ENCODE peak calls at places on chromosomes 12 and 14, in six cellular contexts. D is heart right ventricle, N is tibial artery, X is PC-9, P is breast epithelium, G is pancreas. I is an unnamed sample.

GRCh38 chr14:28754209-28754985 is 12.2 kb upstream of the FOXG1 start:
- DNase-seq in G (no peak), D (no peak), P (no peak), N (no peak), X (peak; percentile 20), I (no peak)

GRCh38 chr12:47799357-47799955 is 20.2 kb downstream of the HDAC7 start:
- DNase-seq in X (no peak), P (no peak), N (peak; percentile 91), D (peak; percentile 74), G (no peak), I (peak; percentile 88)

GRCh38 chr12:46557539-46558373 is 185.2 kb upstream of the SLC38A2 start:
- DNase-seq in G (no peak), D (no peak), N (no peak), X (no peak), P (no peak), I (no peak)

GRCh38 chr12:55780695-55781094 is 36.8 kb downstream of the SARNP start:
- DNase-seq in X (no peak), N (no peak), G (no peak), D (no peak), P (no peak), I (no peak)

GRCh38 chr14:96091941-96092411 is 52.8 kb downstream of the C14orf132 start:
- DNase-seq in G (no peak), N (peak; percentile 59), P (no peak), X (no peak), D (no peak), I (peak; percentile 80)

GRCh38 chr14:89870335-89870734 is 84.2 kb downstream of the EFCAB11 start:
- DNase-seq in N (no peak), X (no peak), P (no peak), D (no peak), G (no peak), I (no peak)

GRCh38 chr12:22334696-22335290 is at the start of gene ST8SIA1:
- DNase-seq in P (no peak), G (no peak), N (peak; percentile 71), X (peak; percentile 6), D (peak; percentile 50), I (peak; percentile 53)

GRCh38 chr14:44053422-44053821 is 453.7 kb downstream of the FSCB start:
- DNase-seq in X (no peak), D (no peak), N (no peak), G (no peak), P (no peak), I (no peak)

GRCh38 chr12:131971226-131971625 is 21.5 kb downstream of the EP400 start:
- DNase-seq in X (no peak), P (no peak), D (no peak), N (no peak), G (no peak), I (no peak)

GRCh38 chr12:68477906-68478305 is 132.8 kb upstream of the RAP1B start:
- DNase-seq in G (no peak), P (no peak), D (no peak), N (peak; percentile 74), X (no peak), I (no peak)

GRCh38 chr12:102740157-102741032 is 176.6 kb downstream of the PAH start:
- DNase-seq in P (no peak), X (no peak), G (no peak), D (no peak), N (no peak), I (no peak)

GRCh38 chr14:50031534-50032313 is 84.6 kb downstream of the VCPKMT start:
- DNase-seq in X (no peak), D (no peak), P (no peak), G (no peak), N (no peak), I (no peak)

GRCh38 chr14:32802295-32802694 is 136.4 kb upstream of the NPAS3 start:
- DNase-seq in X (no peak), D (no peak), P (no peak), N (no peak), G (no peak), I (no peak)

GRCh38 chr14:104063998-104064397 is 21.5 kb upstream of the ASPG start:
- DNase-seq in D (no peak), N (no peak), P (no peak), G (no peak), X (no peak), I (no peak)

GRCh38 chr12:128339121-128339520 is 72.2 kb downstream of the TMEM132C start:
- DNase-seq in N (no peak), G (no peak), X (no peak), P (no peak), D (no peak), I (no peak)

GRCh38 chr12:131912526-131913274 is 16.4 kb upstream of the PUS1 start:
- DNase-seq in X (peak; percentile 74), G (peak; percentile 74), D (peak; percentile 91), N (peak; percentile 96), P (peak; percentile 72), I (peak; percentile 96)

GRCh38 chr14:91636604-91637003 is 95.3 kb downstream of the CATSPERB start:
- DNase-seq in D (no peak), N (no peak), P (no peak), X (no peak), G (no peak), I (no peak)

GRCh38 chr14:61560323-61560722 is 135.0 kb upstream of the HIF1A start:
- DNase-seq in G (no peak), D (no peak), X (no peak), N (no peak), P (no peak), I (no peak)

GRCh38 chr12:84315926-84316325 is 596.7 kb downstream of the SLC6A15 start:
- DNase-seq in X (no peak), D (no peak), N (no peak), G (no peak), P (no peak), I (no peak)

GRCh38 chr12:128387811-128388422 is 120.9 kb downstream of the TMEM132C start:
- DNase-seq in X (peak; percentile 24), P (no peak), N (no peak), D (peak; percentile 33), G (peak; percentile 35), I (no peak)

GRCh38 chr14:63701614-63702291 is 26.1 kb downstream of the SGPP1 start:
- DNase-seq in X (no peak), D (no peak), N (no peak), P (no peak), G (no peak), I (no peak)

GRCh38 chr14:22471545-22472121 is 117.4 kb downstream of the DAD1 start:
- DNase-seq in P (no peak), X (no peak), N (no peak), G (peak; percentile 34), D (peak; percentile 54), I (no peak)

GRCh38 chr14:50808053-50808452 is 22.9 kb downstream of the NIN start:
- DNase-seq in D (no peak), P (no peak), G (no peak), N (no peak), X (no peak), I (no peak)

GRCh38 chr12:5073838-5074237 is 30.2 kb downstream of the KCNA5 start:
- DNase-seq in D (no peak), G (no peak), X (no peak), N (no peak), P (no peak), I (no peak)

GRCh38 chr14:73780391-73780790 is 66.2 kb upstream of the PNMA1 start:
- DNase-seq in D (no peak), N (no peak), P (no peak), X (no peak), G (no peak), I (no peak)

GRCh38 chr12:14843425-14843887 is at the start of gene ART4:
- DNase-seq in P (no peak), D (peak; percentile 63), G (peak; percentile 32), N (no peak), X (no peak), I (no peak)

GRCh38 chr12:129564768-129565167 is 339.1 kb downstream of the TMEM132D start:
- DNase-seq in G (no peak), P (no peak), N (no peak), X (no peak), D (no peak), I (no peak)
- H3K4me1 ChIP-seq in G (no peaks in the 10 kb centered on the region), P (no peaks in the 10 kb centered on the region), N (no peaks in the 10 kb centered on the region), X (no peaks in the 10 kb centered on the region), D (no peaks in the 10 kb centered on the region), I (no peaks in the 10 kb centered on the region)

GRCh38 chr12:11765817-11766794 is 116.6 kb downstream of the ETV6 start:
- DNase-seq in N (no peak), P (peak; percentile 64), G (no peak), D (no peak), X (no peak), I (no peak)
- H3K27ac ChIP-seq in N (peak overlapping the region; percentile 84), P (peak overlapping the region; percentile 88), G (peak overlapping the region; percentile 38), D (peak overlapping the region; percentile 94), X (no peak overlapping the region), I (peak overlapping the region; percentile 99)

GRCh38 chr12:120453060-120453761 is 7.0 kb downstream of the GATC start:
- DNase-seq in P (no peak), X (no peak), N (no peak), D (no peak), G (no peak), I (no peak)
- H3K4me1 ChIP-seq in P (no peaks in the 10 kb centered on the region), X (no peaks in the 10 kb centered on the region), N (no peaks in the 10 kb centered on the region), D (no peaks in the 10 kb centered on the region), G (peaks cover 11% of the 10 kb centered on the region), I (no peaks in the 10 kb centered on the region)

GRCh38 chr14:76761198-76761848 is at the start of gene VASH1:
- DNase-seq in D (peak; percentile 85), P (peak; percentile 17), X (peak; percentile 87), G (peak; percentile 48), N (peak; percentile 82), I (peak; percentile 83)
- H3K27ac ChIP-seq in D (peak within 1 kb of the TSS; percentile 95), P (peak within 1 kb of the TSS; percentile 83), X (no peak within 1 kb of the TSS), G (peak within 1 kb of the TSS; percentile 26), N (peak within 1 kb of the TSS; percentile 82), I (peak within 1 kb of the TSS; percentile 38)

GRCh38 chr14:58751788-58752187 is 114.0 kb downstream of the DACT1 start:
- DNase-seq in P (no peak), G (no peak), D (no peak), X (no peak), N (no peak), I (no peak)
- H3K4me1 ChIP-seq in P (peaks cover 10% of the 10 kb centered on the region), G (peaks cover 12% of the 10 kb centered on the region), D (no peaks in the 10 kb centered on the region), X (peaks cover 12% of the 10 kb centered on the region), N (no peaks in the 10 kb centered on the region), I (no peaks in the 10 kb centered on the region)

GRCh38 chr12:1593232-1594044 is 943 bp downstream of the FBXL14 start:
- DNase-seq in D (peak; percentile 45), N (peak; percentile 76), G (peak; percentile 73), X (peak; percentile 65), P (no peak), I (peak; percentile 83)
- H3K27ac ChIP-seq in D (peak overlapping the region; percentile 81), N (peak overlapping the region; percentile 93), G (peak overlapping the region; percentile 97), X (peak overlapping the region; percentile 20), P (peak overlapping the region; percentile 95), I (no peak overlapping the region)

GRCh38 chr12:51330186-51330585 is 6.2 kb upstream of the BIN2 start:
- DNase-seq in D (no peak), X (no peak), N (no peak), P (no peak), G (no peak), I (no peak)
- H3K4me1 ChIP-seq in D (no peaks in the 10 kb centered on the region), X (peaks cover 39% of the 10 kb centered on the region), N (no peaks in the 10 kb centered on the region), P (no peaks in the 10 kb centered on the region), G (no peaks in the 10 kb centered on the region), I (no peaks in the 10 kb centered on the region)

GRCh38 chr12:114371250-114371649 is 34.7 kb downstream of the TBX5 start:
- DNase-seq in G (no peak), P (no peak), N (no peak), D (no peak), X (no peak), I (no peak)
- H3K27ac ChIP-seq in G (no peak overlapping the region), P (no peak overlapping the region), N (no peak overlapping the region), D (no peak overlapping the region), X (no peak overlapping the region), I (no peak overlapping the region)